ENCODE peak calls at places on chromosomes 6 and 20, in ten cellular contexts. One of them, this sample, is unnamed.

GRCh38 chr6:64012351-64013060 is 376.9 kb downstream of the PHF3 start:
- DNase-seq in coronary artery: no peak
- DNase-seq in naive thymus-derived CD4-positive, alpha-beta T cell: no peak
- DNase-seq in cardiac muscle cell: peak
- DNase-seq in tibial artery: no peak
- DNase-seq in fibroblast of lung: peak
- DNase-seq in H1: peak
- DNase-seq in A549: peak
- DNase-seq in ascending aorta: no peak
- DNase-seq in brain microvascular endothelial cell: peak
- DNase-seq in this sample: no peak

GRCh38 chr6:56245903-56246351 is 1.5 kb downstream of the COL21A1 start:
- DNase-seq in coronary artery: no peak
- DNase-seq in naive thymus-derived CD4-positive, alpha-beta T cell: no peak
- DNase-seq in cardiac muscle cell: no peak
- DNase-seq in tibial artery: no peak
- DNase-seq in fibroblast of lung: no peak
- DNase-seq in H1: no peak
- DNase-seq in A549: no peak
- DNase-seq in ascending aorta: no peak
- DNase-seq in brain microvascular endothelial cell: no peak
- DNase-seq in this sample: no peak

GRCh38 chr6:84549912-84550311 is 214.5 kb downstream of the TBX18 start:
- DNase-seq in coronary artery: no peak
- DNase-seq in naive thymus-derived CD4-positive, alpha-beta T cell: no peak
- DNase-seq in cardiac muscle cell: no peak
- DNase-seq in tibial artery: no peak
- DNase-seq in fibroblast of lung: no peak
- DNase-seq in H1: no peak
- DNase-seq in A549: no peak
- DNase-seq in ascending aorta: no peak
- DNase-seq in brain microvascular endothelial cell: no peak
- DNase-seq in this sample: no peak

GRCh38 chr6:158786645-158787304 is 32.4 kb downstream of the EZR start:
- DNase-seq in coronary artery: no peak
- DNase-seq in naive thymus-derived CD4-positive, alpha-beta T cell: no peak
- DNase-seq in cardiac muscle cell: no peak
- DNase-seq in tibial artery: no peak
- DNase-seq in fibroblast of lung: no peak
- DNase-seq in H1: no peak
- DNase-seq in A549: no peak
- DNase-seq in ascending aorta: no peak
- DNase-seq in brain microvascular endothelial cell: no peak
- DNase-seq in this sample: no peak

GRCh38 chr6:157838718-157839430 is 15.8 kb downstream of the SNX9 start:
- DNase-seq in coronary artery: no peak
- DNase-seq in naive thymus-derived CD4-positive, alpha-beta T cell: no peak
- DNase-seq in cardiac muscle cell: no peak
- DNase-seq in tibial artery: no peak
- DNase-seq in fibroblast of lung: no peak
- DNase-seq in H1: no peak
- DNase-seq in A549: no peak
- DNase-seq in ascending aorta: no peak
- DNase-seq in brain microvascular endothelial cell: no peak
- DNase-seq in this sample: no peak

GRCh38 chr6:17473554-17473953 is 80.2 kb downstream of the CAP2 start:
- DNase-seq in coronary artery: no peak
- DNase-seq in naive thymus-derived CD4-positive, alpha-beta T cell: no peak
- DNase-seq in cardiac muscle cell: peak
- DNase-seq in tibial artery: no peak
- DNase-seq in fibroblast of lung: no peak
- DNase-seq in H1: no peak
- DNase-seq in A549: no peak
- DNase-seq in ascending aorta: no peak
- DNase-seq in brain microvascular endothelial cell: no peak
- DNase-seq in this sample: no peak

GRCh38 chr6:165219629-165220028 is 89.8 kb downstream of the C6orf118 start:
- DNase-seq in coronary artery: no peak
- DNase-seq in naive thymus-derived CD4-positive, alpha-beta T cell: no peak
- DNase-seq in cardiac muscle cell: no peak
- DNase-seq in tibial artery: no peak
- DNase-seq in fibroblast of lung: no peak
- DNase-seq in H1: no peak
- DNase-seq in A549: no peak
- DNase-seq in ascending aorta: no peak
- DNase-seq in brain microvascular endothelial cell: no peak
- DNase-seq in this sample: no peak

GRCh38 chr6:54059683-54060082 is 51.6 kb upstream of the MLIP start:
- DNase-seq in coronary artery: no peak
- DNase-seq in naive thymus-derived CD4-positive, alpha-beta T cell: no peak
- DNase-seq in cardiac muscle cell: no peak
- DNase-seq in tibial artery: no peak
- DNase-seq in fibroblast of lung: no peak
- DNase-seq in H1: no peak
- DNase-seq in A549: no peak
- DNase-seq in ascending aorta: no peak
- DNase-seq in brain microvascular endothelial cell: no peak
- DNase-seq in this sample: no peak

GRCh38 chr20:34475979-34476736 is 40.1 kb upstream of the DYNLRB1 start:
- DNase-seq in coronary artery: no peak
- DNase-seq in naive thymus-derived CD4-positive, alpha-beta T cell: no peak
- DNase-seq in cardiac muscle cell: peak
- DNase-seq in tibial artery: peak
- DNase-seq in fibroblast of lung: peak
- DNase-seq in H1: no peak
- DNase-seq in A549: peak
- DNase-seq in ascending aorta: no peak
- DNase-seq in brain microvascular endothelial cell: no peak
- DNase-seq in this sample: no peak

DNA sequence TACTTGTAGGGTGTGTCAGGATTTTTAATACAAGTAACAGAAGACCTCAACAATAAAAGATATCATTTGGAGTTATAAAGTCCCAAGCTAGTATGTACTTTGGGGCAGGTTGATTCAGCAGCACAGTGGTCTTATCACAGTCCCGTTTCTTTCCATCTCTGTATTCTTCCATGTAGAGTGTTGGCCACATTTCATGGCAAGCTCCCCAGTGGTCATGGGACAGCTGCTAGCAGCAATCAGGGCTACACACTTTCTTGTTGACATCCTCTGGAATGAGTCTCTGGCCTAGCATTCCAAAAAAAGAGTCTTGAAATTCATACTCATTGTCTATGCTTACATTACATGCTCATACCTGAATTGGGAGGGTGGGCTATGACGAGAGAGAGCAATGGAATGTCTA is 53.2 kb downstream of the SOBP start:
- DNase-seq in coronary artery: no peak
- DNase-seq in naive thymus-derived CD4-positive, alpha-beta T cell: no peak
- DNase-seq in cardiac muscle cell: no peak
- DNase-seq in tibial artery: no peak
- DNase-seq in fibroblast of lung: no peak
- DNase-seq in H1: no peak
- DNase-seq in A549: no peak
- DNase-seq in ascending aorta: no peak
- DNase-seq in brain microvascular endothelial cell: no peak
- DNase-seq in this sample: no peak
- H3K27ac ChIP-seq in coronary artery: no peak
- H3K27ac ChIP-seq in naive thymus-derived CD4-positive, alpha-beta T cell: no peak
- H3K27ac ChIP-seq in cardiac muscle cell: no peak
- H3K27ac ChIP-seq in tibial artery: no peak
- H3K27ac ChIP-seq in fibroblast of lung: no peak
- H3K27ac ChIP-seq in H1: no peak
- H3K27ac ChIP-seq in A549: no peak
- H3K27ac ChIP-seq in ascending aorta: no peak
- H3K27ac ChIP-seq in brain microvascular endothelial cell: no peak
- H3K27ac ChIP-seq in this sample: no peak

DNA sequence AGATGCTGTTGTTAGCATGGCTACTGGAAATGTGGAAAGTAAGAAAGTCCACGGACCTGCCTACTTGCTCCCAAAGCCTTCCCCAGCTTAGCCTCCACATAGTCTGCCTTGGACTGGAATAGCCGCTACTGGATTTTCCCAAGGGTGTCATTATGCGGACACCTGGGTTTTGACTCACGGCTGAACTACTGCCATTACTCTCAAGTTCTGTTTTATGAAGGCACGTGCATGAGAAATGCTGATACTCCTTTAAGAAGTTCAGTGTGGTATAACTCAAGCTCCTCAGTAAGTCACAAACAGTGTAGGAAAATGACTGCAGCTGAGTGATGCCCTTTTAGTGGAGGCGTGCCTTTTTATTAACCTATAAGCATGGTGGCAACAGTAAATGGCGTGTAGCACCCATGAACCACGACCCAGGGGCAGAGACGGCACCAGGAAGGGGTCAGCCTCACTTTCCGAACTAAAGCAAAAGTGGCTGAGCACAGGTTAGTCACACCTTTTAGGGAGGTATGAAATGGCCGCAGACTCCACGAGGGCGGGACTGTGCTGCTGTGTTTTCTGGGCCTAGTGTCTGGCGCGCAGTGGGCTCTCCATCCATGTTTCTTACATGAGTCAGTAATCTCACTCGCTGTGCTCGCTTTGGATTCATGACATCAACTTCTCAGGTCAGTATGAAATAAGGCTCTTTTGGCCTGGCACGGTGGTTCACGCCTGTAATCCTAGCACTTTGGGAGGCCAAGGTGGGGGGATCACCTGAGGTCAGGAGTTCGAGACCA is 23.9 kb downstream of the PSMG4 start:
- DNase-seq in coronary artery: no peak
- DNase-seq in naive thymus-derived CD4-positive, alpha-beta T cell: no peak
- DNase-seq in cardiac muscle cell: no peak
- DNase-seq in tibial artery: peak
- DNase-seq in fibroblast of lung: peak
- DNase-seq in H1: no peak
- DNase-seq in A549: no peak
- DNase-seq in ascending aorta: no peak
- DNase-seq in brain microvascular endothelial cell: no peak
- DNase-seq in this sample: no peak
- H3K27ac ChIP-seq in coronary artery: peak
- H3K27ac ChIP-seq in naive thymus-derived CD4-positive, alpha-beta T cell: no peak
- H3K27ac ChIP-seq in cardiac muscle cell: no peak
- H3K27ac ChIP-seq in tibial artery: peak
- H3K27ac ChIP-seq in fibroblast of lung: no peak
- H3K27ac ChIP-seq in H1: no peak
- H3K27ac ChIP-seq in A549: no peak
- H3K27ac ChIP-seq in ascending aorta: peak
- H3K27ac ChIP-seq in brain microvascular endothelial cell: peak
- H3K27ac ChIP-seq in this sample: no peak

GRCh38 chr6:38279423-38279822 is 360.3 kb downstream of the BTBD9 start:
- DNase-seq in coronary artery: no peak
- DNase-seq in naive thymus-derived CD4-positive, alpha-beta T cell: no peak
- DNase-seq in cardiac muscle cell: peak
- DNase-seq in tibial artery: no peak
- DNase-seq in fibroblast of lung: no peak
- DNase-seq in H1: no peak
- DNase-seq in A549: no peak
- DNase-seq in ascending aorta: no peak
- DNase-seq in brain microvascular endothelial cell: no peak
- DNase-seq in this sample: no peak
- H3K27ac ChIP-seq in coronary artery: no peak
- H3K27ac ChIP-seq in naive thymus-derived CD4-positive, alpha-beta T cell: no peak
- H3K27ac ChIP-seq in cardiac muscle cell: no peak
- H3K27ac ChIP-seq in tibial artery: no peak
- H3K27ac ChIP-seq in fibroblast of lung: no peak
- H3K27ac ChIP-seq in H1: no peak
- H3K27ac ChIP-seq in A549: no peak
- H3K27ac ChIP-seq in ascending aorta: no peak
- H3K27ac ChIP-seq in brain microvascular endothelial cell: no peak
- H3K27ac ChIP-seq in this sample: no peak

GRCh38 chr20:47791084-47791599 is 5.9 kb upstream of the SULF2 start:
- DNase-seq in coronary artery: no peak
- DNase-seq in naive thymus-derived CD4-positive, alpha-beta T cell: no peak
- DNase-seq in cardiac muscle cell: no peak
- DNase-seq in tibial artery: no peak
- DNase-seq in fibroblast of lung: no peak
- DNase-seq in H1: no peak
- DNase-seq in A549: no peak
- DNase-seq in ascending aorta: no peak
- DNase-seq in brain microvascular endothelial cell: no peak
- DNase-seq in this sample: no peak

GRCh38 chr20:47789081-47789998 is 4.1 kb upstream of the SULF2 start:
- DNase-seq in coronary artery: no peak
- DNase-seq in naive thymus-derived CD4-positive, alpha-beta T cell: no peak
- DNase-seq in cardiac muscle cell: no peak
- DNase-seq in tibial artery: no peak
- DNase-seq in fibroblast of lung: peak
- DNase-seq in H1: no peak
- DNase-seq in A549: no peak
- DNase-seq in ascending aorta: no peak
- DNase-seq in brain microvascular endothelial cell: no peak
- DNase-seq in this sample: no peak

GRCh38 chr20:47795214-47795667 is 10.0 kb upstream of the SULF2 start:
- DNase-seq in coronary artery: no peak
- DNase-seq in naive thymus-derived CD4-positive, alpha-beta T cell: no peak
- DNase-seq in cardiac muscle cell: no peak
- DNase-seq in tibial artery: peak
- DNase-seq in fibroblast of lung: peak
- DNase-seq in H1: no peak
- DNase-seq in A549: no peak
- DNase-seq in ascending aorta: peak
- DNase-seq in brain microvascular endothelial cell: no peak
- DNase-seq in this sample: no peak

GRCh38 chr20:47790032-47790965 is 5.0 kb upstream of the SULF2 start:
- DNase-seq in coronary artery: no peak
- DNase-seq in naive thymus-derived CD4-positive, alpha-beta T cell: no peak
- DNase-seq in cardiac muscle cell: no peak
- DNase-seq in tibial artery: no peak
- DNase-seq in fibroblast of lung: peak
- DNase-seq in H1: no peak
- DNase-seq in A549: no peak
- DNase-seq in ascending aorta: no peak
- DNase-seq in brain microvascular endothelial cell: peak
- DNase-seq in this sample: no peak

DNA sequence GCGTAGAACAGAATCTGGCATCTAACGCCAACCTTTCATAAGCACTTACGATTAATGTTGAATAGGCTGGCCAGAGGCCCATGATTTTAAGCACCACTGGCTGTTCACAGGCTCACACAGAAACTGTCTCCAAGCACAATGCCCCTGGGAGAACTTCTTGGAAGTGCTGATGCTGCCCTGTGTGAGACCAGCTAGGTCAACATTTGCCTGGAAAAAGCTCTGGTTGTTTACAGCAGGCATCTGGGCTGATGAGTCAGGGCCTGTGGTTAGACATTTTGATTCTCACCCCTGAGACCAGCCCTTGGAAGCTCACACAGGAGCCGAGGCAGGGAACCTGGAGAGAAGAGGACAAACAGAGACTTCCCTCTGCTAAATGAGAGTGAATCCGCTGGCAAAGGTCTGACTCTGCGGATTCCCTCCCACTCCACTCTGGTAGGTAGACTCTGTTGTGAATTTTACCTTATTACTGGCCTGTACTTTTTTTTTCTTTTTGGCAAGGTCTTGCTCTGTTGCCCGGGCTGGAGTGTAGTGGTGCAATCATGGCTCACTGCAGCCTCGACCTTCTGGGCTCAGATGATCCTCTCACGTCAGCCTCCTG is 6.8 kb upstream of the SULF2 start:
- DNase-seq in coronary artery: peak
- DNase-seq in naive thymus-derived CD4-positive, alpha-beta T cell: no peak
- DNase-seq in cardiac muscle cell: no peak
- DNase-seq in tibial artery: peak
- DNase-seq in fibroblast of lung: peak
- DNase-seq in H1: no peak
- DNase-seq in A549: no peak
- DNase-seq in ascending aorta: peak
- DNase-seq in brain microvascular endothelial cell: peak
- DNase-seq in this sample: no peak
- H3K27ac ChIP-seq in coronary artery: peak
- H3K27ac ChIP-seq in naive thymus-derived CD4-positive, alpha-beta T cell: no peak
- H3K27ac ChIP-seq in cardiac muscle cell: no peak
- H3K27ac ChIP-seq in tibial artery: peak
- H3K27ac ChIP-seq in fibroblast of lung: no peak
- H3K27ac ChIP-seq in H1: peak
- H3K27ac ChIP-seq in A549: peak
- H3K27ac ChIP-seq in ascending aorta: peak
- H3K27ac ChIP-seq in brain microvascular endothelial cell: no peak
- H3K27ac ChIP-seq in this sample: no peak

This sample was measured in effector memory CD4-positive, alpha-beta T cell.